ENCODE peak calls at places on chromosomes 3 and 15, in four cellular contexts. F is cardiac muscle cell, X is colonic mucosa, R is psoas muscle. K is an unnamed sample.

GRCh38 chr15:67828379-67828968 is 3.2 kb downstream of the SKOR1 start:
- DNase-seq in F (no peak), X (no peak), R (no peak), K (no peak)

GRCh38 chr15:40118473-40118872 is 9.8 kb upstream of the BMF start:
- DNase-seq in F (no peak), X (no peak), R (no peak), K (no peak)

GRCh38 chr3:149596136-149596770 is 61.6 kb downstream of the WWTR1 start:
- DNase-seq in F (no peak), X (no peak), R (no peak), K (no peak)

GRCh38 chr15:94910166-94910565 is 678.8 kb downstream of the MCTP2 start:
- DNase-seq in F (no peak), X (no peak), R (no peak), K (no peak)

GRCh38 chr3:152296382-152296781 is 27.7 kb downstream of the MBNL1 start:
- DNase-seq in F (no peak), X (no peak), R (no peak), K (no peak)

GRCh38 chr3:13768453-13768852 is 111.4 kb downstream of the WNT7A start:
- DNase-seq in F (no peak), X (no peak), R (no peak), K (no peak)

GRCh38 chr3:45861043-45861846 is 19.3 kb upstream of the LZTFL1 start:
- DNase-seq in F (peak; percentile 26), X (no peak), R (no peak), K (no peak)

GRCh38 chr3:61250784-61251173 is 473 bp downstream of the FHIT start:
- DNase-seq in F (no peak), X (peak; percentile 52), R (no peak), K (no peak)

GRCh38 chr3:46354984-46355383 is 1.1 kb downstream of the CCR2 start:
- DNase-seq in F (no peak), X (no peak), R (no peak), K (no peak)

GRCh38 chr3:47410801-47411646 is 30.2 kb downstream of the PTPN23 start:
- DNase-seq in F (no peak), X (no peak), R (no peak), K (no peak)

GRCh38 chr15:70318594-70318993 is 220.9 kb upstream of the TLE3 start:
- DNase-seq in F (no peak), X (no peak), R (no peak), K (no peak)

GRCh38 chr3:60775956-60776355 is 475.3 kb downstream of the FHIT start:
- DNase-seq in F (no peak), X (no peak), R (no peak), K (no peak)

GRCh38 chr3:134365766-134366065 is 8.5 kb downstream of the AMOTL2 start:
- DNase-seq in F (no peak), X (no peak), R (no peak), K (no peak)

GRCh38 chr3:134364936-134365765 is 9.1 kb downstream of the AMOTL2 start:
- DNase-seq in F (no peak), X (no peak), R (no peak), K (no peak)

GRCh38 chr3:134363381-134363755 is 10.9 kb downstream of the AMOTL2 start:
- DNase-seq in F (peak; percentile 31), X (no peak), R (no peak), K (no peak)

GRCh38 chr3:134362670-134363380 is 11.4 kb downstream of the AMOTL2 start:
- DNase-seq in F (no peak), X (no peak), R (no peak), K (peak; percentile 13)

GRCh38 chr3:134364061-134364935 is 9.9 kb downstream of the AMOTL2 start:
- DNase-seq in F (peak; percentile 96), X (peak; percentile 87), R (peak; percentile 98), K (peak; percentile 94)
- H3K36me3 ChIP-seq in F (peaks cover 40% of the 10 kb centered on the region), X (peaks cover 3% of the 10 kb centered on the region), R (peaks cover 93% of the 10 kb centered on the region), K (peaks cover 89% of the 10 kb centered on the region)

DNA sequence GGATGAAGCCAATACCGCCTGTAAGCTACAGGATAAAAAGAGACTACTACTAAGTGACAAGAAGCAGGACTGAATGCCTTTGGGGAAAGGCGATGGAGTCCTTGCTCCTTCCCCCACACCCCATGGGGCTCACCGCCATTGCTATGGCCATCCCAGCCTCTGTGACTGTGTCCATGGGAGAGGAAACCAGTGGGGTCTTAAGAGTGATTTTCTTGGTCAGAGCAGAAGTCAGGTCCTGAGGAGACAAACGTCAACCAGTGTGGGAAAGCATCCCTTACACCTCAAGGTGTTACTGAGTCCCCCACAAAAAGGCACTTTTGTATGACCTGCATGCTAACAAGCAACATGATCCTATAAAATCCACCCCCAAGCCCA is 913 bp downstream of the IMPDH2 start:
- DNase-seq in F (no peak), X (no peak), R (no peak), K (no peak)
- H3K36me3 ChIP-seq in F (peaks cover 50% of the 10 kb centered on the region), X (peaks cover 14% of the 10 kb centered on the region), R (peaks cover 83% of the 10 kb centered on the region), K (peaks cover 74% of the 10 kb centered on the region)

DNA sequence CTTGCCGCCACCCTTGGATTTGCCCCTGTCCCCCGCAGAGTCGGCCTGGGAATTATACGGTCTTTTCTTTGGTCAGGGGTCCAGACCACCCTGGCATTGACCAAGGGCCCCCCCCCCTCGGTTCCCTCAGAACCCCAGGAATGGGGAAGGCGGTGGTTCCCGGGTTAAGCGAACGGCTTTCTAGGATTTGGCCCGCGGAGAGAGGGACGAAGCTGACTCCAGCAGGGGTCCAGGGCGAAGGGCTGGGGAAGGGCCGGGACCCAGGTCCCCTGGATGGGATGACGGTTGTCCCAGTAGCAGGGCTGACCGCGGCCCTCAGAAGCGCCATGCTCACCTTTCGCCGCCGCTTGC is 282 bp downstream of the RRP9 start:
- DNase-seq in F (no peak), X (no peak), R (no peak), K (no peak)
- H3K36me3 ChIP-seq in F (peaks cover 5% of the 10 kb centered on the region), X (no peaks in the 10 kb centered on the region), R (peaks cover 63% of the 10 kb centered on the region), K (no peaks in the 10 kb centered on the region)

GRCh38 chr15:35719964-35720507 is 174.1 kb upstream of the DPH6 start:
- DNase-seq in F (no peak), X (no peak), R (no peak), K (no peak)
- H3K36me3 ChIP-seq in F (no peaks in the 10 kb centered on the region), X (no peaks in the 10 kb centered on the region), R (no peaks in the 10 kb centered on the region), K (no peaks in the 10 kb centered on the region)

GRCh38 chr15:66523926-66524325 is 18.8 kb downstream of the ZWILCH start:
- DNase-seq in F (no peak), X (no peak), R (no peak), K (no peak)
- H3K36me3 ChIP-seq in F (peaks cover 2% of the 10 kb centered on the region), X (no peaks in the 10 kb centered on the region), R (peaks cover 5% of the 10 kb centered on the region), K (peaks cover 6% of the 10 kb centered on the region)

DNA sequence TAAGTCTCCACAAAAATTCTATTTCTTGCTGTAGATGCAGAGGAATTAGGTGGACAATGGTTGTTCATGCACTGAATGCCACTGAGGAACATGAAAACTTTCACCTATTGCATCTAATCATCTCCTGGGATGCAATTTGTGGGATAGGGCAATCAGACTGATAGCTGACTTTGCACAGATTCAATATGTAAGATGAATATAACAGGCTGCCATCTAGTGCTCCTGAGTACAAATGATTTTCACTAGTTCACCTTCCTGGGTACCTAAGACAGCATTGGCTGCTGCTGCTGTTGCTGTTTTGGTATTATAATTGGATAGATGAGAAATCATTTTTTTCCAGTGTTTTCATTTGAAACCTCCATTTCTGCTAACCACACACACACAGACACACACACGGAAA is 19.7 kb downstream of the TIMMDC1 start:
- DNase-seq in F (no peak), X (no peak), R (no peak), K (no peak)
- H3K36me3 ChIP-seq in F (peaks cover 45% of the 10 kb centered on the region), X (peaks cover 18% of the 10 kb centered on the region), R (peaks cover 99% of the 10 kb centered on the region), K (peaks cover 3% of the 10 kb centered on the region)

DNA sequence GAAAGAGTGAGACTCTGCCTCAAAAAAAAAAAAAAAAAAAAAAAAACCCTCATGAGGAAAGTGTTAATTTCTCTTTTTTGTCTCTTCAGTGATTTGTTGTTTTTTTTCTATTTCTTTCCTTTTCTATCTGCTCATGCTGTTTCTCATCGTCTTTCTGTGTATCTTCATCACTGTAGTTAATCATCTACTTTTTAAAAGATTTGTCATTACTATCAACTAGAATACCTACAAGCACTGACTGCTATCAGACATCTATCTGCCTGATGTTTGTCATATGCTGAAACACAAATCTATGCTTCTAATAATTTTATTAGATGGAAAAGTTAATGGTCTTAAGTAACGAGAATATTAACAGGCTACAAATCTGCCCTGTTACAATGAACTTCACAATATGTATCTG is 26.8 kb downstream of the CCDC14 start:
- DNase-seq in F (no peak), X (no peak), R (no peak), K (no peak)
- H3K36me3 ChIP-seq in F (peaks cover 40% of the 10 kb centered on the region), X (no peaks in the 10 kb centered on the region), R (peaks cover 49% of the 10 kb centered on the region), K (peaks cover 9% of the 10 kb centered on the region)

GRCh38 chr3:142534543-142534942 is 44.0 kb downstream of the ATR start:
- DNase-seq in F (no peak), X (no peak), R (no peak), K (no peak)
- H3K36me3 ChIP-seq in F (peaks cover 23% of the 10 kb centered on the region), X (peaks cover 10% of the 10 kb centered on the region), R (peaks cover 83% of the 10 kb centered on the region), K (peaks cover 79% of the 10 kb centered on the region)

K was measured in heart left ventricle.